ENCODE peak calls at places on chromosome 1, in five cellular contexts. T is CD4-positive, alpha-beta T cell; R is M059J; W is AML-193; U is activated CD4-positive, alpha-beta T cell treated with anti-CD3 and anti-CD28 coated beads, Interleukin-2, amount 10 ng/mL, durations not matched to agents 24 days and 14 days. P is an unnamed sample.

GRCh38 chr1:157862114-157863070 is 20.8 kb upstream of the CD5L start:
- DNase-seq in T (no peak), W (no peak), R (peak; percentile 2), U (peak; percentile 22), P (no peak)

GRCh38 chr1:83836543-83836942 is 162.4 kb downstream of the TTLL7 start:
- DNase-seq in W (no peak), T (no peak), R (no peak), U (no peak), P (no peak)

GRCh38 chr1:170604065-170604464 is 59.9 kb upstream of the PRRX1 start:
- DNase-seq in T (no peak), W (no peak), U (no peak), R (no peak), P (no peak)

GRCh38 chr1:210587547-210587946 is 258.8 kb downstream of the HHAT start:
- DNase-seq in W (no peak), U (no peak), T (no peak), R (peak; percentile 60), P (no peak)

GRCh38 chr1:54453509-54453908 is 47.3 kb upstream of the SSBP3 start:
- DNase-seq in U (no peak), W (no peak), T (no peak), R (no peak), P (no peak)

GRCh38 chr1:18945401-18945849 is 11.1 kb downstream of the IFFO2 start:
- DNase-seq in T (no peak), W (no peak), U (no peak), R (no peak), P (no peak)

GRCh38 chr1:58783090-58783992 is 506 bp downstream of the JUN start:
- DNase-seq in T (peak; percentile 33), R (peak; percentile 51), W (peak; percentile 66), U (peak; percentile 90), P (peak; percentile 56)

GRCh38 chr1:154608522-154609294 is 722 bp upstream of the ADAR start:
- DNase-seq in R (peak; percentile 72), T (peak; percentile 9), U (peak; percentile 85), W (no peak), P (peak; percentile 69)